ENCODE peak calls at places on chromosome 7, in five cellular contexts. J is lower lobe of right lung, B is PC-3, V is tibial artery, W is pancreas. S is an unnamed sample.

GRCh38 chr7:48180981-48181380 is 9.7 kb downstream of the ABCA13 start:
- DNase-seq in J (no peak), V (no peak), B (peak), W (no peak), S (no peak)

GRCh38 chr7:100632951-100633717 is 8.2 kb downstream of the TFR2 start:
- DNase-seq in V (peak), B (peak), W (no peak), J (peak), S (peak)

GRCh38 chr7:157402911-157403534 is 66.2 kb downstream of the DNAJB6 start:
- DNase-seq in J (no peak), W (no peak), B (no peak), V (no peak), S (no peak)

GRCh38 chr7:28662236-28662635 is 249.9 kb downstream of the CREB5 start:
- DNase-seq in V (no peak), W (no peak), B (no peak), J (no peak), S (no peak)

GRCh38 chr7:40329601-40330153 is 194.9 kb downstream of the SUGCT start:
- DNase-seq in B (peak), W (no peak), J (no peak), V (no peak), S (no peak)

GRCh38 chr7:87574630-87575029 is 26.1 kb downstream of the ABCB1 start:
- DNase-seq in V (no peak), W (no peak), B (peak), J (no peak), S (no peak)

GRCh38 chr7:43869898-43870240 is 552 bp upstream of the MRPS24 start:
- DNase-seq in W (no peak), J (no peak), V (peak), B (peak), S (peak)

GRCh38 chr7:73436031-73436929 is 2.7 kb downstream of the FZD9 start:
- DNase-seq in W (no peak), B (peak), J (no peak), V (no peak), S (no peak)

GRCh38 chr7:38831262-38831661 is 77.7 kb downstream of the VPS41 start:
- DNase-seq in W (no peak), J (no peak), V (no peak), B (no peak), S (no peak)

GRCh38 chr7:20219446-20220292 is 2.5 kb upstream of the MACC1 start:
- DNase-seq in J (peak), V (peak), B (peak), W (peak), S (peak)

GRCh38 chr7:157793973-157794763 is 457.4 kb downstream of the DNAJB6 start:
- DNase-seq in W (no peak), V (no peak), B (no peak), J (no peak), S (no peak)

GRCh38 chr7:49294611-49295010 is 370.3 kb downstream of the CDC14C start:
- DNase-seq in J (no peak), W (no peak), V (no peak), B (peak), S (no peak)

GRCh38 chr7:974172-974571 is 1.2 kb downstream of the COX19 start:
- DNase-seq in V (no peak), J (no peak), W (no peak), B (no peak), S (peak)

GRCh38 chr7:90474284-90475210 is 5.1 kb downstream of the PTTG1IP2 start:
- DNase-seq in B (peak), V (no peak), J (no peak), W (no peak), S (no peak)

DNA sequence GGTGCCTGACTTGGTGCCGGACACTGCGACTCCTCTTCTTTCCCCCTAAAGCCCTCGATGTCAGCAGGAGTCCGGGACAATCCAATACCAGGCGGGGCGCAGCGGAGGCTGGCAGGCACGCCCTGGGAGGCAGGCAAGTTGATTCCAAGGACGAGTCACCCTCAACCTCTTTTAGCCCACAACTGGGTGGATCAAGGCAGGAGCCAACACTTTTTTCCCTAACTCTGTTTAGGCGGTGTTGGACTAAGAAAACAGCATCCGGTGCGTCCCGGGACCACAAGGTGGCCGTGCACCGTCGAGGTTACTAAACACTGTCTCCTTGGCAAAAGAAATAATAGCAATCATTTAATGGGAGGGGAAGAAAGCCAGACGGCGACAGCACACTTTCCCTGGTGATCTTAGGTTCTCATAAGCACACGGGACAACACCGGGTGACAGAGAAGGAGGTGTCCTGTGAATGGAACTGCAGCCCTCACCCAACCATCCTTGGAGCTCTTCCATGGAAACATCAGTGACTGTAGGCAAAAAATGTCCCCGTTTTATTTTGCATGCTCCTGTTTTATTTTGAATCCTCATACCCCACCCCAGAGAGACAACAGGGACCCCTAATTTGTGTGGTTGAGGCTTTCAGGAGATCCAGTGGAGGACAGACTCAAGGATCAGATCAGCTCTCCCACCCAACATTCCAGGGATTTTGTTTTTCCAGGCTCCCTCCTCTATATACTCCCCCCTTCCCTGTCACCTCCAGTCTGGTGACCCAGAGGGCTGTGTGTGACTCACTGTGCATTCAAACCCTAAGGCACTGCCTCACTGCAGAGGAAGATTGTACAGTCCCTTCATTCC is 1.3 kb upstream of the CALCR start:
- DNase-seq in W (no peak), B (no peak), J (no peak), V (no peak), S (no peak)
- TF ChIP-seq CTCF in W (no peak), B (no peak), J (no peak), V (no peak), S (no peak)

GRCh38 chr7:50653997-50654425 is 88.8 kb upstream of the DDC start:
- DNase-seq in B (no peak), W (no peak), J (no peak), V (peak), S (no peak)

GRCh38 chr7:50653116-50653854 is 88.1 kb upstream of the DDC start:
- DNase-seq in V (peak), W (peak), B (no peak), J (no peak), S (no peak)

GRCh38 chr7:50650057-50650664 is 85.0 kb upstream of the DDC start:
- DNase-seq in V (no peak), W (no peak), J (no peak), B (no peak), S (no peak)

GRCh38 chr7:50651227-50651989 is 86.2 kb upstream of the DDC start:
- DNase-seq in V (no peak), B (no peak), W (no peak), J (no peak), S (no peak)

GRCh38 chr7:50652400-50653115 is 87.4 kb upstream of the DDC start:
- DNase-seq in B (no peak), J (no peak), W (no peak), V (no peak), S (no peak)
- TF ChIP-seq CTCF in B (no peak), J (no peak), W (no peak), V (no peak), S (no peak)

GRCh38 chr7:128699895-128700294 is 27.8 kb downstream of the GARIN1A start:
- DNase-seq in V (no peak), J (no peak), W (no peak), B (no peak), S (no peak)

GRCh38 chr7:128694742-128695141 is 22.6 kb downstream of the GARIN1A start:
- DNase-seq in W (no peak), J (no peak), V (no peak), B (no peak), S (no peak)

GRCh38 chr7:128701062-128701785 is 29.1 kb downstream of the GARIN1A start:
- DNase-seq in J (no peak), W (no peak), B (peak), V (no peak), S (no peak)

GRCh38 chr7:128699196-128699712 is 27.2 kb downstream of the GARIN1A start:
- DNase-seq in V (no peak), W (no peak), B (no peak), J (no peak), S (no peak)

DNA sequence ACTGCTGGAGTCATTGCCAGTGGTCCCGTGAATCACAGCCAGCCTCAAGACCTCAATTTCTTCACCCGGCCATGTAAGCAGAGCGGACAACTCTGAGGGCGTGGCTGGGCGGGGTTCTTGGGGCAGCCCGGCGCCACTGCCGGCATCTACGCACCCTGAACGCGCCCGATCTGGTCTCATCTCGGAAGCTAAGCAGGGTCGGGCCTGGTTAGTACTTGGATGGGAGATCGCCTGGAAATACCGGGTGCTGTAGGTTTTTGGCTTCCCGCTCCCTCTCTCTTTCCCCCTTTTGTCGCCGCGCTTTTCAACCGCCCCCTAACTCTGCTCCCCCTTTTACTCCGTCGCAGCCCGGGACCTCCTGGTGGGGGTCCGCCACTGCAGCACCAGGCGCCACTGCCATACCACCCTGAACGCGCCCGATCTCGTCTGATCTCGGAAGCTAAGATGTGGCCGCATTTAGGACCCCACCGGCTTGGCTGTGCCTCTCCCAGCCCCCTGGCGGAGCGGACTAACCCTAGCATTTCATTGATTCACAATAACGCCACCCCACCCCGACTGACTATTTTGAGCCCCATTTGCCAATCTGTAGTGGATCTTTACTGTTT is 25.3 kb downstream of the GARIN1A start:
- DNase-seq in W (peak), J (peak), B (no peak), V (peak), S (peak)
- TF ChIP-seq CTCF in W (no peak), J (no peak), B (no peak), V (peak), S (no peak)

DNA sequence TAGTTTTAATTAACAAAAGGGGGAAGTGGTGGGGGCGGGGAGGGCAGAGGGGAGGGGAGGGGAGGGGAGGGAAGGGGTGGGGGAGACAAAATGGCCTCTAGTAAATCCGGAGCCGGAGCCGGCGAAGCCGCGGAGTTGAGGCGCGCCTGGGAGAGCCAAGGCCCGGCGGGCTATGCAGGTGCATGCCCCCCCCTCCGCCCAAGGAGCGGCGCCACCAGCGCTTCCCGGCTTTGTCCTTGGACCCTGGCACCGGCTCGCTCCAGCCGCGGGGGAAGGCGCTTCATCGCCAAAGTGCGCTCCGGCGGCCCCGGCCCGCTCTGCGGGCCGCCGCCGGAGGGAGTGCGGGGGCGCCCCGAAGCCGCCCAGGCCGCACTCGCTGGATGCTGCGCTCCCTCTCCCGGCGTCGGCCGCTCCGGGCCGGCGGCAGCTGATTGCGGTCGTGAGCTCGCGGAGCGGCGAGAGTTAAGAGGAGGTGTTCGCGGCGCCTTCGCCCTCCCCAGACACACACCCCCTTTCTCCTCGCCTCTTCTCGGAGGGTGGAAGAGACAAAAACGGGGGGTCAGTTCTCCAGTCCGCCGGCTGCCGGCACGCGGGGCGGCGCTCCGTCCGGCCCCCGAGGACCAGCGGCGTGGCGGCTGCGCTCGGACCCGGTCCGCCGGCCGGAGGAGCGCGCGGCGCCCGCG is at the start of gene LRRC4:
- DNase-seq in V (no peak), W (no peak), J (peak), B (no peak), S (no peak)
- TF ChIP-seq CTCF in V (no peak), W (no peak), J (peak), B (no peak), S (no peak)

DNA sequence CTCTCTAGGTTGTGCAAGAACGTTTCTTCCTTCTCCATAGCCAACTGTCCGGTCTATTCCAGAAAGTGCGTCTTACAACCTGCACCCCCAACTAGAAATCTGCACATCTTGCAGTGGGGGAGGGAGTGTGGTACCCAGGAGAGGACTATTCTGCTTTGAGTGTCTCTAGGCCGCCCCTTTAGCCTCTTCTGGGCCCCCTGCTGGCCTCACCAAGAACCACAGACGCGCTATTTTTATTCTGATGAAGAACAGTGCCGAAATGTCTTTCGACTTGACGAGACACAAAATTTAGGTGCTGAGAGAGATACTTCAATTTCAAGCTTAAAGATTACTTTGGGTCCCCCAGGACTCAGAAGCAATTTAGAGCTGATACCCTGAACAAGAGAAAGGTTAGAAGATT is 1.0 kb downstream of the CNPY1 start:
- DNase-seq in J (no peak), V (no peak), B (no peak), W (no peak), S (no peak)
- TF ChIP-seq CTCF in J (no peak), V (no peak), B (peak), W (no peak), S (no peak)

S was measured in CD14-positive monocyte.